ENCODE peak calls at places on chromosomes 16 and 17, in four cellular contexts. O is activated CD4-positive, alpha-beta T cell treated with anti-CD3 and anti-CD28 coated beads for 1 hour; T is central memory CD4-positive, alpha-beta T cell; P is stimulated activated CD4-positive, alpha-beta T cell treated with anti-CD3 and anti-CD28 coated beads, Interleukin-15, amount 100 ng/mL, for 1 hour. X is an unnamed sample.

GRCh38 chr16:13289515-13289914 is 388.1 kb downstream of the SHISA9 start:
- DNase-seq in O (no peak), T (no peak), P (no peak), X (no peak)

GRCh38 chr16:74868501-74868900 is 93.9 kb upstream of the FA2H start:
- DNase-seq in O (no peak), T (peak; percentile 55), P (no peak), X (no peak)

GRCh38 chr17:61731330-61731729 is 132.0 kb downstream of the BRIP1 start:
- DNase-seq in O (no peak), T (no peak), P (no peak), X (no peak)

GRCh38 chr17:19298561-19299213 is 61.5 kb downstream of the EPN2 start:
- DNase-seq in O (no peak), T (no peak), P (no peak), X (no peak)

GRCh38 chr17:13212861-13213260 is 195.0 kb upstream of the ELAC2 start:
- DNase-seq in O (no peak), T (no peak), P (no peak), X (no peak)

GRCh38 chr17:62652251-62653001 is 25.0 kb downstream of the MRC2 start:
- DNase-seq in O (no peak), T (peak; percentile 25), P (no peak), X (peak; percentile 61)

GRCh38 chr17:5031365-5032082 is 3.7 kb downstream of the SLC52A1 start:
- DNase-seq in O (peak; percentile 68), T (peak; percentile 73), P (peak; percentile 64), X (peak; percentile 80)

GRCh38 chr16:53805113-53805512 is 101.2 kb downstream of the FTO start:
- DNase-seq in O (no peak), T (no peak), P (no peak), X (no peak)

GRCh38 chr16:11079657-11080187 is 135.4 kb downstream of the CLEC16A start:
- DNase-seq in O (no peak), T (no peak), P (no peak), X (no peak)

GRCh38 chr17:41813699-41814124 is 908 bp downstream of the FKBP10 start:
- DNase-seq in O (no peak), T (no peak), P (no peak), X (no peak)

GRCh38 chr16:25176136-25176535 is 40.6 kb upstream of the AQP8 start:
- DNase-seq in O (no peak), T (no peak), P (no peak), X (no peak)

GRCh38 chr17:57911834-57912673 is 43.2 kb downstream of the CUEDC1 start:
- DNase-seq in O (no peak), T (no peak), P (no peak), X (no peak)

GRCh38 chr16:75821117-75821516 is 94.8 kb upstream of the CPHXL start:
- DNase-seq in O (no peak), T (no peak), P (no peak), X (no peak)

GRCh38 chr16:29864205-29864604 is 1.2 kb upstream of the CDIPT start:
- DNase-seq in O (no peak), T (no peak), P (no peak), X (no peak)

GRCh38 chr17:50534222-50534978 is 1.9 kb downstream of the EPN3 start:
- DNase-seq in O (no peak), T (no peak), P (no peak), X (no peak)

GRCh38 chr16:55113195-55113594 is 182.5 kb downstream of the IRX5 start:
- DNase-seq in O (no peak), T (no peak), P (no peak), X (no peak)

GRCh38 chr16:65500919-65501318 is 379.1 kb upstream of the CDH11 start:
- DNase-seq in O (no peak), T (no peak), P (no peak), X (no peak)

GRCh38 chr17:37276475-37276874 is 99.3 kb upstream of the C17orf78 start:
- DNase-seq in O (no peak), T (no peak), P (no peak), X (no peak)

GRCh38 chr17:58315750-58316149 is 12.8 kb downstream of the TSPOAP1 start:
- DNase-seq in O (no peak), T (no peak), P (no peak), X (no peak)

GRCh38 chr17:50106393-50107131 is 11.4 kb downstream of the PDK2 start:
- DNase-seq in O (no peak), T (no peak), P (no peak), X (no peak)

GRCh38 chr16:17211797-17212196 is 259.0 kb downstream of the XYLT1 start:
- DNase-seq in O (no peak), T (peak; percentile 9), P (no peak), X (no peak)

GRCh38 chr17:55433629-55434422 is 12.2 kb upstream of the MMD start:
- DNase-seq in O (no peak), T (no peak), P (no peak), X (no peak)

GRCh38 chr16:627458-628239 is 3.1 kb upstream of the WFIKKN1 start:
- DNase-seq in O (no peak), T (no peak), P (no peak), X (no peak)

GRCh38 chr17:31296156-31296555 is 883 bp downstream of the OMG start:
- DNase-seq in O (no peak), T (no peak), P (no peak), X (no peak)

GRCh38 chr17:74877592-74878543 is 5.1 kb upstream of the FDXR start:
- DNase-seq in O (no peak), T (no peak), P (no peak), X (no peak)

GRCh38 chr16:71564377-71564967 is 12.4 kb downstream of the TAT start:
- DNase-seq in O (no peak), T (no peak), P (peak; percentile 2), X (no peak)

GRCh38 chr17:2737693-2738092 is 11.8 kb downstream of the CCDC92B start:
- DNase-seq in O (no peak), T (no peak), P (no peak), X (no peak)

GRCh38 chr16:11034005-11034404 is 89.6 kb downstream of the CLEC16A start:
- DNase-seq in O (no peak), T (no peak), P (no peak), X (no peak)

GRCh38 chr17:16470302-16470701 is 21.7 kb downstream of the LRRC75A start:
- DNase-seq in O (no peak), T (no peak), P (no peak), X (no peak)

GRCh38 chr16:10037771-10038170 is 144.5 kb downstream of the GRIN2A start:
- DNase-seq in O (no peak), T (no peak), P (no peak), X (no peak)

GRCh38 chr17:29590979-29591736 is 1.7 kb upstream of the GIT1 start:
- DNase-seq in O (no peak), T (no peak), P (no peak), X (peak; percentile 71)

GRCh38 chr17:37718383-37719048 is 26.3 kb downstream of the HNF1B start:
- DNase-seq in O (no peak), T (no peak), P (no peak), X (no peak)